ENCODE peak calls at places on chromosomes 4 and X, in six cellular contexts. Q is WERI-Rb-1, X is cardiac fibroblast, T is MM.1S, J is endothelial cell, E is left ventricle myocardium inferior. U is an unnamed sample.

GRCh38 chr4:113300384-113301011 is 251.0 kb downstream of the ANK2 start:
- DNase-seq in Q (no peak), X (peak), T (no peak), J (no peak), E (no peak), U (no peak)

GRCh38 chr4:101870874-101871273 is 80.3 kb downstream of the BANK1 start:
- DNase-seq in Q (no peak), X (no peak), T (no peak), J (no peak), E (no peak), U (no peak)

GRCh38 chr4:148954011-148954749 is 512.0 kb upstream of the NR3C2 start:
- DNase-seq in Q (no peak), X (no peak), T (no peak), J (no peak), E (no peak), U (no peak)

GRCh38 chr4:108168672-108169562 is at the start of gene LEF1:
- DNase-seq in Q (peak), X (peak), T (peak), J (peak), E (no peak), U (no peak)

GRCh38 chr4:54708339-54709279 is 50.9 kb downstream of the KIT start:
- DNase-seq in Q (no peak), X (no peak), T (no peak), J (no peak), E (no peak), U (no peak)

GRCh38 chr4:71833175-71833900 is 49.5 kb upstream of the GC start:
- DNase-seq in Q (no peak), X (no peak), T (no peak), J (no peak), E (no peak), U (peak)

GRCh38 chr4:152106781-152107321 is 346.0 kb upstream of the GATB start:
- DNase-seq in Q (no peak), X (peak), T (no peak), J (no peak), E (no peak), U (no peak)

GRCh38 chr4:1862055-1862911 is 6.3 kb upstream of the LETM1 start:
- DNase-seq in Q (no peak), X (no peak), T (no peak), J (no peak), E (no peak), U (no peak)

GRCh38 chrX:102516314-102516936 is at the start of gene TMSB15A:
- DNase-seq in Q (peak), X (peak), T (peak), J (peak), E (peak), U (peak)

GRCh38 chr4:124000233-124000632 is 603.6 kb downstream of the SPRY1 start:
- DNase-seq in Q (no peak), X (no peak), T (no peak), J (no peak), E (no peak), U (no peak)

DNA sequence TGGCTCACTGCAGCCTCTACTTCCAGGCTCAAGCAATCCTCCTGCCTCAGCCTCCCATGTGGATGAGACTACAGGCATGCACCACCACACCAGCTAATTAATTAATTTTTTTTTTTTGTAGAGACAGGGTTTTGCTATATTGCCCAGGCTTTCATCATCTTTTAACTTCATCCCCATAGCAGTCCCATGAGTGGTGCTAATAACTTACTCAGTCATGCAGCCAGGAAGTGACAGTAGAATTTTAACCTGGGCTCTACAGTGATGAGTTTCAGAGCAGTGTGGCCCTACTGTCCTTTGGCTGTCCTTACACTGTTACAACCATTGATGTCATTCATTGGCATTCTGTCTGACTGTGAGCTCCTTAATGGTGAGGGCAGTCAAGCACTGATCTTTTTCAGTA is 3.9 kb upstream of the OCIAD2 start:
- DNase-seq in Q (no peak), X (no peak), T (no peak), J (no peak), E (no peak), U (no peak)
- TF ChIP-seq CTCF in Q (no peak), X (no peak), T (no peak), J (no peak), E (no peak), U (no peak)

GRCh38 chrX:8971116-8971515 is 62.8 kb downstream of the FAM9B start:
- DNase-seq in Q (no peak), X (peak), T (peak), J (no peak), E (no peak), U (no peak)
- TF ChIP-seq CTCF in Q (peak), X (peak), T (peak), J (no peak), E (peak), U (peak)

DNA sequence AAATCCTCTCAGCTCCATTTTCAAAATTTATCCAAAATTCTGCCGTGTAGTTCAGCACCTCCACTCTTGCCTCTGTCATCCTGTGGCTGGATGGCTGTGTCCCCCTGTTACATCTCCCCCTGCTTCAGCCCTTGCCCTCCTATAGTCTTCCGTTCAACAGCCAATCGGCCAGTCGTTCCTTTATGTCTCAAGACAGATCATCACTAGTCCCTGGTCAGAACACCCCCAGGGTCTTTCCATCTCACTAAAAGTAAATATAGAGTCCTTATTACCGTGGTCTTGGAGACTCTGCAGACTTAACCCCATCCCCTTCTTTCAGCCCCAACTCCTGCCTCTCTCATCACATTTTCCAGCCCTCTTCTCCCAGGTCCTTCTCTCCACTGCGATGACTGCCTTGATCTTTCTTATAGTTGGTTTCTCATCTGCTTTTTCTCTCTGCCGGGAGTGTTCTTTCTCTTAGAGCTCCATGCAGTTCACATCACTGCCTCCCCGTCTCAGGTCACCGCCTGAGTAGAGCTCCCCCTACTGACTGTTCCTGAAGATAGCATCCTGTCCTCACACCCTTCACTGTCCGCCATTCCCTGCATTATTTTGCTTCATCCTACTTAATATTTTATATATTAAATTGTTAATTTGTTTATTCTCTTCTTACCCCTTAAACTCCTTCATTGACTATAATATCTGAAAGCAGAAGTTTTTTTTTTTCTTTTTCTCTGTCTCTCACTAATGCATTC is 736.9 kb upstream of the MAGEB2 start:
- DNase-seq in Q (peak), X (peak), T (peak), J (peak), E (no peak), U (no peak)
- TF ChIP-seq CTCF in Q (peak), X (peak), T (peak), J (peak), E (peak), U (peak)

DNA sequence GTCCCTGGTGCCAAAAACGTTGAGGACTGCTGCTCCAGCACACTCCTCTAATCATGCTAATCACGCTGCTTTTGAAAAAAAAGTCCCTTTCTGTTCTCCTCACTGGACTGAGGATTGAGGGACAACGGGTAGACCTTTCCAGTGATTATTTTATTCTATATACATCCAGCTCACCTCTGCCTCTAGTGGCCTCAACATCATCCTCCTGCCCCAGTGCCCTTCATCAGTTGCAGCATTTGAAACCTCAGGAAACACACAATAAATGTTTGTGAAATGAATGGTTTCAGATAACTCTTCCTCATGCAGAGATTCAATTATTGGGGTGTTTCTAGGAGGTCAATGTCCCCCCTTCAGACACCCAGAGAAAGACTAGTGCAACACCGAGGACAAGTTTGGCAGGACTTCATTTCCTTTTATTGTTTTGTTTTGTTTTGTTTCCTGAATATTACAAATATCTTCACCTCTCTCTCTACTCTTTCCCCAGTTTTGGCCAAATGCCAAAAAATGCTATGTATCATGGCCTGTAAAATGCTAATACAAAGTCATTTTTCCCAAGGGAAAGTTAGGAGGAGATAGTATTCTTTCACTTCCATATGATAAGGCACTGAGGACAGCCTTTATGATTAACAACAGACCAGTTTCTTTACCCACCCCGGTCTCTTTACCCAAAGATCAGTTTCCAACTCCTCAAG is 460.1 kb upstream of the SLIT2 start:
- DNase-seq in Q (no peak), X (peak), T (no peak), J (no peak), E (no peak), U (no peak)
- TF ChIP-seq CTCF in Q (peak), X (peak), T (no peak), J (no peak), E (no peak), U (no peak)

GRCh38 chrX:70332600-70332999 is 42.7 kb downstream of the KIF4A start:
- DNase-seq in Q (no peak), X (no peak), T (no peak), J (no peak), E (no peak), U (no peak)
- TF ChIP-seq CTCF in Q (peak), X (no peak), T (no peak), J (no peak), E (no peak), U (no peak)

GRCh38 chrX:68918202-68918601 is 89.4 kb downstream of the EFNB1 start:
- DNase-seq in Q (no peak), X (no peak), T (no peak), J (no peak), E (no peak), U (no peak)
- TF ChIP-seq CTCF in Q (no peak), X (no peak), T (no peak), J (no peak), E (peak), U (no peak)

GRCh38 chr4:132328761-132329160 is 820.3 kb upstream of the PCDH10 start:
- DNase-seq in Q (no peak), X (no peak), T (no peak), J (no peak), E (no peak), U (no peak)

GRCh38 chr4:132330994-132331393 is 818.1 kb upstream of the PCDH10 start:
- DNase-seq in Q (no peak), X (no peak), T (no peak), J (no peak), E (no peak), U (no peak)

GRCh38 chr4:132333723-132334045 is 815.4 kb upstream of the PCDH10 start:
- DNase-seq in Q (no peak), X (peak), T (no peak), J (no peak), E (no peak), U (no peak)

GRCh38 chr4:132334081-132334480 is 815.0 kb upstream of the PCDH10 start:
- DNase-seq in Q (no peak), X (peak), T (no peak), J (no peak), E (no peak), U (no peak)

DNA sequence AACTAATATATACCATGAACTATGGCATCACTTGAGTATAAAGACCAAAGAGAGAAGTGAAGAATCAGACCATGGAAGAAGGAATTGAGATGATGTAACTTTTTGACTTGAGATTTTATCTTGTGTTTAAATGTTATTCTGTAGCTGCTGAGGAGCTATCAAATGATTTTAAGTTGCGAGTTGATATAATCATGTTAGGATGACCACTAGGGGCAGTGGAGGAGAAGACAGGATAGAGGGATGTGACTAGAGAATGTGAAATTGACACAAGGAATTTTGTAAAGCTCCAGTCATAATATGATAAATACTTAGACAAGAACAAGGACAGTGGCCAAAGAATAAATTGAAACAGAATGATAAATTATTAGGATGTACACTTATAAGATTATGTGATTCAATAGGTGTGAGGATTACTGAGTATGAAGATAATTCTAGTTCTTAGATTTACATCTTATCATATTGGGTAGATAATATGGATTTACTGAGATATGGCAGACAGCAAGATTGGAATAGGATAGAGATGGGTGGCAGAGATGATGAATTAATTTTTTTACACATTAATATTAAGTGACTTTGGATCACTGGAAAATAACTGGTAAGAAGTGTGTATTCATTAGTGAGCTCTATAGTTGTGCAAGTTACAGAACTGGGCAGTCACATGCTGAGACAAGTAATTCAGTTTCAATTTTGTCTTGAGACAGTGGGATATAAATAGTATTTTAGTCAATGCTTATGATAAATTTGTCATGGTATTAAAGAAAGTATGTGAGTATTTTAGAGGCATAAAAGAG is 816.0 kb upstream of the PCDH10 start:
- DNase-seq in Q (no peak), X (peak), T (peak), J (no peak), E (no peak), U (no peak)
- TF ChIP-seq CTCF in Q (peak), X (no peak), T (peak), J (peak), E (no peak), U (no peak)

GRCh38 chrX:17685026-17685425 is 52.3 kb upstream of the SCML1 start:
- DNase-seq in Q (no peak), X (no peak), T (no peak), J (no peak), E (no peak), U (no peak)

GRCh38 chrX:17679820-17680219 is 57.5 kb upstream of the SCML1 start:
- DNase-seq in Q (no peak), X (no peak), T (no peak), J (no peak), E (no peak), U (no peak)

GRCh38 chrX:17679261-17679660 is 58.0 kb upstream of the SCML1 start:
- DNase-seq in Q (no peak), X (no peak), T (no peak), J (no peak), E (no peak), U (no peak)

GRCh38 chrX:17680732-17681413 is 56.4 kb upstream of the SCML1 start:
- DNase-seq in Q (no peak), X (no peak), T (no peak), J (no peak), E (no peak), U (no peak)

DNA sequence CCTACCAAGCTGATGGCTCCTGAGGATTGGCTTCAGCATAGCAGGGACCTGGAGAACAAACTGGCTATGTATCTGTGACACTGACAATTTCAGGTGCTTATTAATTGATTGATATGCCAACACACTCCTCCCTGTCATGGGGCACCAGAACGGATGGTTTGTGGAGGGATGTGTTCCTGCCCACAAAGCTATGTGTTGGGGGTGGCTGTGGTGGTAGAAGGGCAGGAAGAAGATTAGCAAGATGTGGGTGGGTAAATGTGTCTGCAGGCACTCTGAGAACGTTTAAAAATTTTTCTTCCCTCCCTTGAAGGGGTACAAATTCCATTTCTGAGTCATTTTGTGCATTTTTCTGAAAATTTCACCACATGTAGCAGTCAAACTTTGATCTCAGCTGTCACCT is 55.0 kb upstream of the SCML1 start:
- DNase-seq in Q (no peak), X (no peak), T (no peak), J (no peak), E (no peak), U (no peak)
- TF ChIP-seq CTCF in Q (no peak), X (no peak), T (no peak), J (no peak), E (no peak), U (no peak)

GRCh38 chr4:4901877-4902276 is 42.4 kb downstream of the MSX1 start:
- DNase-seq in Q (peak), X (no peak), T (no peak), J (no peak), E (no peak), U (no peak)
- TF ChIP-seq CTCF in Q (peak), X (no peak), T (no peak), J (no peak), E (no peak), U (no peak)